ENCODE peak calls at places on chromosomes 5 and 9, in nine cellular contexts. One of them, this sample, is unnamed.

GRCh38 chr9:86983260-86984255 is 36.3 kb upstream of the GAS1 start:
- DNase-seq in esophagus muscularis mucosa: no peak
- DNase-seq in prostate gland: peak
- DNase-seq in spleen: no peak
- DNase-seq in A549: no peak
- DNase-seq in HCT116: no peak
- DNase-seq in uterus: peak
- DNase-seq in K562: no peak
- DNase-seq in gastrocnemius medialis: peak
- DNase-seq in this sample: no peak

GRCh38 chr9:132012704-132013345 is 66.8 kb downstream of the MED27 start:
- DNase-seq in A549: no peak
- DNase-seq in HCT116: no peak
- DNase-seq in esophagus muscularis mucosa: no peak
- DNase-seq in uterus: no peak
- DNase-seq in spleen: no peak
- DNase-seq in gastrocnemius medialis: no peak
- DNase-seq in prostate gland: no peak
- DNase-seq in K562: no peak
- DNase-seq in this sample: no peak

GRCh38 chr9:112308576-112308975 is 24.8 kb downstream of the PTBP3 start:
- DNase-seq in K562: no peak
- DNase-seq in spleen: no peak
- DNase-seq in A549: no peak
- DNase-seq in HCT116: no peak
- DNase-seq in esophagus muscularis mucosa: no peak
- DNase-seq in gastrocnemius medialis: no peak
- DNase-seq in prostate gland: no peak
- DNase-seq in uterus: no peak
- DNase-seq in this sample: no peak

GRCh38 chr5:64680289-64680688 is 10.0 kb upstream of the SHISAL2B start:
- DNase-seq in uterus: no peak
- DNase-seq in HCT116: no peak
- DNase-seq in spleen: no peak
- DNase-seq in gastrocnemius medialis: no peak
- DNase-seq in esophagus muscularis mucosa: no peak
- DNase-seq in K562: no peak
- DNase-seq in prostate gland: no peak
- DNase-seq in A549: no peak
- DNase-seq in this sample: no peak

GRCh38 chr9:83444110-83444509 is 94.1 kb downstream of the FRMD3 start:
- DNase-seq in gastrocnemius medialis: no peak
- DNase-seq in esophagus muscularis mucosa: no peak
- DNase-seq in A549: no peak
- DNase-seq in spleen: no peak
- DNase-seq in K562: no peak
- DNase-seq in prostate gland: no peak
- DNase-seq in HCT116: no peak
- DNase-seq in uterus: peak
- DNase-seq in this sample: no peak

GRCh38 chr5:118144540-118144939 is 843.8 kb downstream of the DTWD2 start:
- DNase-seq in A549: no peak
- DNase-seq in prostate gland: no peak
- DNase-seq in gastrocnemius medialis: no peak
- DNase-seq in esophagus muscularis mucosa: no peak
- DNase-seq in uterus: no peak
- DNase-seq in HCT116: no peak
- DNase-seq in K562: no peak
- DNase-seq in spleen: no peak
- DNase-seq in this sample: no peak

GRCh38 chr9:13358128-13358527 is 78.6 kb upstream of the MPDZ start:
- DNase-seq in esophagus muscularis mucosa: no peak
- DNase-seq in spleen: no peak
- DNase-seq in gastrocnemius medialis: no peak
- DNase-seq in A549: no peak
- DNase-seq in prostate gland: no peak
- DNase-seq in K562: no peak
- DNase-seq in HCT116: no peak
- DNase-seq in uterus: no peak
- DNase-seq in this sample: no peak

GRCh38 chr5:122183098-122183794 is 53.9 kb downstream of the ZNF474 start:
- DNase-seq in gastrocnemius medialis: peak
- DNase-seq in A549: no peak
- DNase-seq in esophagus muscularis mucosa: no peak
- DNase-seq in prostate gland: peak
- DNase-seq in HCT116: no peak
- DNase-seq in spleen: no peak
- DNase-seq in K562: no peak
- DNase-seq in uterus: peak
- DNase-seq in this sample: no peak

GRCh38 chr5:56054651-56055050 is 59.9 kb upstream of the IL6ST start:
- DNase-seq in esophagus muscularis mucosa: no peak
- DNase-seq in HCT116: no peak
- DNase-seq in spleen: no peak
- DNase-seq in A549: no peak
- DNase-seq in prostate gland: no peak
- DNase-seq in K562: no peak
- DNase-seq in gastrocnemius medialis: no peak
- DNase-seq in uterus: no peak
- DNase-seq in this sample: no peak

GRCh38 chr9:91047529-91047928 is 245.9 kb downstream of the SYK start:
- DNase-seq in esophagus muscularis mucosa: peak
- DNase-seq in HCT116: no peak
- DNase-seq in spleen: no peak
- DNase-seq in K562: no peak
- DNase-seq in gastrocnemius medialis: peak
- DNase-seq in uterus: no peak
- DNase-seq in prostate gland: no peak
- DNase-seq in A549: no peak
- DNase-seq in this sample: no peak

GRCh38 chr9:80204054-80204453 is 632.3 kb downstream of the TLE4 start:
- DNase-seq in uterus: no peak
- DNase-seq in spleen: no peak
- DNase-seq in A549: no peak
- DNase-seq in esophagus muscularis mucosa: no peak
- DNase-seq in HCT116: no peak
- DNase-seq in prostate gland: no peak
- DNase-seq in K562: no peak
- DNase-seq in gastrocnemius medialis: no peak
- DNase-seq in this sample: no peak

GRCh38 chr5:151694035-151694485 is 7.3 kb upstream of the SPARC start:
- DNase-seq in esophagus muscularis mucosa: no peak
- DNase-seq in K562: no peak
- DNase-seq in HCT116: no peak
- DNase-seq in gastrocnemius medialis: no peak
- DNase-seq in A549: no peak
- DNase-seq in spleen: no peak
- DNase-seq in uterus: no peak
- DNase-seq in prostate gland: no peak
- DNase-seq in this sample: no peak

GRCh38 chr9:108188482-108188881 is 667.3 kb downstream of the ACTL7B start:
- DNase-seq in K562: no peak
- DNase-seq in spleen: no peak
- DNase-seq in HCT116: no peak
- DNase-seq in esophagus muscularis mucosa: peak
- DNase-seq in A549: no peak
- DNase-seq in uterus: no peak
- DNase-seq in prostate gland: no peak
- DNase-seq in gastrocnemius medialis: no peak
- DNase-seq in this sample: no peak

GRCh38 chr5:141182248-141182647 is at the start of gene PCDHB16:
- DNase-seq in HCT116: no peak
- DNase-seq in uterus: peak
- DNase-seq in esophagus muscularis mucosa: no peak
- DNase-seq in prostate gland: no peak
- DNase-seq in spleen: no peak
- DNase-seq in gastrocnemius medialis: no peak
- DNase-seq in K562: no peak
- DNase-seq in A549: no peak
- DNase-seq in this sample: no peak

GRCh38 chr5:174273325-174273724 is 227.8 kb downstream of the NSG2 start:
- DNase-seq in spleen: no peak
- DNase-seq in prostate gland: no peak
- DNase-seq in uterus: no peak
- DNase-seq in gastrocnemius medialis: no peak
- DNase-seq in HCT116: no peak
- DNase-seq in esophagus muscularis mucosa: no peak
- DNase-seq in A549: no peak
- DNase-seq in K562: no peak
- DNase-seq in this sample: no peak

GRCh38 chr5:67577424-67577823 is 380.8 kb upstream of the CD180 start:
- DNase-seq in esophagus muscularis mucosa: no peak
- DNase-seq in gastrocnemius medialis: no peak
- DNase-seq in K562: no peak
- DNase-seq in prostate gland: no peak
- DNase-seq in spleen: no peak
- DNase-seq in uterus: no peak
- DNase-seq in HCT116: no peak
- DNase-seq in A549: no peak
- DNase-seq in this sample: no peak

DNA sequence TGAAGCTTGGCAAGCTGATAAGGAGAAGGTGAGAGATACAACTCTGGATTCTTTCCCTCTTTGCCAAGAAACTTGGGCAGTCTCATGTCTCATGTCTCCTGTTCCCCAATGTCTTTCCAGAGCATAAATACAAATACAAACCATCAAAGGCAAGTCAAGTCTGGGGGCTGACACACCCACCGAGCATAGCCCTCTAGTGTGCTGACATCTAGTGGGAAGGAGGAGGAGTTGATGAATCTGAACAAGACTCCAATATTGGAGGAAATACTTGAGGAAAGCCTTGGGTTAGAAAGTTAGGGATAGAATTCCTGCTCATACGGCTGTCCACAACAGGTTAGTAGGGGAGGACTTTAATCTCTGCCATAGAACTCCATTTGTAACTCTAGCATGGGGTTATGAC is 8.6 kb downstream of the MLANA start:
- DNase-seq in gastrocnemius medialis: no peak
- DNase-seq in spleen: no peak
- DNase-seq in A549: no peak
- DNase-seq in uterus: no peak
- DNase-seq in K562: no peak
- DNase-seq in HCT116: no peak
- DNase-seq in prostate gland: no peak
- DNase-seq in esophagus muscularis mucosa: peak
- DNase-seq in this sample: no peak
- TF ChIP-seq CTCF in gastrocnemius medialis: no peak
- TF ChIP-seq CTCF in spleen: no peak
- TF ChIP-seq CTCF in A549: peak
- TF ChIP-seq CTCF in uterus: no peak
- TF ChIP-seq CTCF in K562: peak
- TF ChIP-seq CTCF in HCT116: peak
- TF ChIP-seq CTCF in prostate gland: no peak
- TF ChIP-seq CTCF in esophagus muscularis mucosa: no peak
- TF ChIP-seq CTCF in this sample: no peak

DNA sequence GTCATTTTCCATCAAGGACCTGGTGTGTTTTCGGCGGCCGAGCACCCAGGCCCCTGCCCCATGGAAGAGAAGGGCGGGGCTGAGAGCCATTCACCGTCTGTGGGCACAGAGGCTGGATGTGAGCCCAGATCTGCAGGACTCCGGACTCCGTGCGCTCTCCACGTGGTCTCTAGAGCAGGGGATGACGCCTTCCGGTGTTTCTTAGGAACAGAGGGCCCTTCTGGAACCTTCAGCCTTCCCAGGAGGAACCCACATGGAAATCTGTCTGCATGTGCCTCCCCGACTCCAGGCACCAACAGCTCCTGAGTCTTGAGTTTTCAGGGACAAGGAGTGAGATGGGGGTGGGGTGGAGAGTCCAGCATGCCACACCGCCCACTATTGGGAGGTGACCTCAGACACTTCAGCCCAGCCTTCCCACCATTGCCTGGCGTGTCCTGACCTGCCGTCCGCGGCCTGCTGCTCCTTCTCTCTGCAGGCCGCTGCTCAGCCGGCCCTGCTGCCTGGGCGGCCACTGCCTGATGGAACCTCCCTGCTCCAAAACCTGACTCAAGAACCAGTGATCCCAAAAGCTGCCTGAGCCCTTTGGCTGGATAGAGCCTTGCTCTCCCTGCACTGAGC is 2.4 kb upstream of the RXRA start:
- DNase-seq in gastrocnemius medialis: peak
- DNase-seq in K562: peak
- DNase-seq in A549: no peak
- DNase-seq in esophagus muscularis mucosa: no peak
- DNase-seq in spleen: peak
- DNase-seq in HCT116: peak
- DNase-seq in uterus: no peak
- DNase-seq in prostate gland: no peak
- DNase-seq in this sample: no peak
- H3K27ac ChIP-seq in gastrocnemius medialis: peak
- H3K27ac ChIP-seq in K562: no peak
- H3K27ac ChIP-seq in A549: peak
- H3K27ac ChIP-seq in esophagus muscularis mucosa: peak
- H3K27ac ChIP-seq in spleen: no peak
- H3K27ac ChIP-seq in HCT116: peak
- H3K27ac ChIP-seq in uterus: no peak
- H3K27ac ChIP-seq in prostate gland: no peak
- H3K27ac ChIP-seq in this sample: peak

DNA sequence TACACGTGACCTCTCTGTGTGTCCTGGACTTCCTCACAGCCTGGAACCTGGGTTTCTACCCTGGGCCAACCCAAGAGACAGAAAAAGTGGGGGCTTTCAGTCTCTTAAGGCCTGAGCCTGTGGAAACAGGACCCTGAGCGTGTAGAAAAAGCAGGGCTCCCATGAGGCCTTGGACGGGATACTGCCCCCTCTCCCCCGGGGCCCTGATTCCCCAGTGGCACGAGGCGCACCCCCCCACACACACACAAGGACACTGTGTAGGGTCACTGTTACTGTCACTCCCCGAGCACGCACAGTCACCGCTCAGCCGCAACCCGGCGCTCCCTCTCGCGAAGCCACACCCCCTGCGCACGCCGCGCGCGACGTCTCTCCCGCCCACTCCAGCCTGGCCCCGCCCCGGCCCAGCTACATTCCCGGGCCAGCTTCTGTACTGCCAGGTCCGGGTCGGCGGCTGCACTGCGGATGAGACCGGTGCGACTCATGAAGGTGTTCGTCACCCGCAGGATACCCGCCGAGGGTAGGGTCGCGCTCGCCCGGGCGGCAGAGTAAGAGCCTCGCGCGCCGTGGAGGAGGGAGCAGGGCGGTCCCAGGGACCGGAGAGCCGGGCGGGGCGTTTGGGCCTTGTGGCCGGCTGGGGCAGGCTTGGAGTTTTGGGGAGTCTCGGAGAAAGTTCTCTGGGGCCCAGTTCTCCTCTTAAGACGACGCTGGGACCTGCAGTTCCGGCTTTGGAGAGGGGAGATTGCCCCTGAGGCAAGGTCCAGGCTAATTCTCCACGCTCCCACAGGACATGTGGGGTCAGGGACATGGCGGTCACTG is at the start of gene GRHPR:
- DNase-seq in esophagus muscularis mucosa: peak
- DNase-seq in uterus: peak
- DNase-seq in K562: peak
- DNase-seq in A549: peak
- DNase-seq in gastrocnemius medialis: peak
- DNase-seq in spleen: peak
- DNase-seq in prostate gland: peak
- DNase-seq in HCT116: peak
- DNase-seq in this sample: peak
- TF ChIP-seq POLR2A in esophagus muscularis mucosa: peak
- TF ChIP-seq POLR2A in uterus: peak
- TF ChIP-seq POLR2A in K562: peak
- TF ChIP-seq POLR2A in A549: peak
- TF ChIP-seq POLR2A in gastrocnemius medialis: peak
- TF ChIP-seq POLR2A in spleen: peak
- TF ChIP-seq POLR2A in prostate gland: peak
- TF ChIP-seq POLR2A in HCT116: peak
- TF ChIP-seq POLR2A in this sample: peak

GRCh38 chr5:96720408-96720807 is 58.2 kb downstream of the CAST start:
- DNase-seq in A549: no peak
- DNase-seq in esophagus muscularis mucosa: no peak
- DNase-seq in gastrocnemius medialis: no peak
- DNase-seq in prostate gland: no peak
- DNase-seq in HCT116: no peak
- DNase-seq in uterus: no peak
- DNase-seq in spleen: no peak
- DNase-seq in K562: no peak
- DNase-seq in this sample: no peak
- TF ChIP-seq CTCF in A549: no peak
- TF ChIP-seq CTCF in esophagus muscularis mucosa: no peak
- TF ChIP-seq CTCF in gastrocnemius medialis: no peak
- TF ChIP-seq CTCF in prostate gland: no peak
- TF ChIP-seq CTCF in HCT116: no peak
- TF ChIP-seq CTCF in uterus: no peak
- TF ChIP-seq CTCF in spleen: no peak
- TF ChIP-seq CTCF in K562: peak
- TF ChIP-seq CTCF in this sample: no peak